ENCODE peak calls at places on chromosomes 6 and 20, in five cellular contexts. One of them, this sample, is unnamed.

GRCh38 chr20:56043227-56043626 is 37.9 kb upstream of the CBLN4 start:
- DNase-seq in NCI-H1694 treated with DMSO at 0.1 percent for 48 hours: no peak
- DNase-seq in NCI-H2029: no peak
- DNase-seq in mammary epithelial cell: no peak
- DNase-seq in cardiac septum: no peak
- DNase-seq in this sample: no peak

GRCh38 chr20:6838181-6838826 is 70.8 kb downstream of the BMP2 start:
- DNase-seq in NCI-H1694 treated with DMSO at 0.1 percent for 48 hours: no peak
- DNase-seq in NCI-H2029: no peak
- DNase-seq in mammary epithelial cell: peak
- DNase-seq in cardiac septum: no peak
- DNase-seq in this sample: peak

GRCh38 chr20:24634855-24635254 is 165.4 kb downstream of the SYNDIG1 start:
- DNase-seq in NCI-H1694 treated with DMSO at 0.1 percent for 48 hours: no peak
- DNase-seq in NCI-H2029: no peak
- DNase-seq in mammary epithelial cell: peak
- DNase-seq in cardiac septum: peak
- DNase-seq in this sample: peak

GRCh38 chr6:100491947-100492670 is 27.4 kb upstream of the SIM1 start:
- DNase-seq in NCI-H1694 treated with DMSO at 0.1 percent for 48 hours: no peak
- DNase-seq in NCI-H2029: no peak
- DNase-seq in mammary epithelial cell: no peak
- DNase-seq in cardiac septum: no peak
- DNase-seq in this sample: no peak

GRCh38 chr6:72787521-72788031 is 165.7 kb downstream of the KCNQ5 start:
- DNase-seq in NCI-H1694 treated with DMSO at 0.1 percent for 48 hours: peak
- DNase-seq in NCI-H2029: peak
- DNase-seq in mammary epithelial cell: peak
- DNase-seq in cardiac septum: no peak
- DNase-seq in this sample: peak

GRCh38 chr20:63318391-63319163 is 25.6 kb downstream of the COL20A1 start:
- DNase-seq in NCI-H1694 treated with DMSO at 0.1 percent for 48 hours: no peak
- DNase-seq in NCI-H2029: no peak
- DNase-seq in mammary epithelial cell: no peak
- DNase-seq in cardiac septum: peak
- DNase-seq in this sample: no peak

GRCh38 chr6:139452176-139452876 is 77.9 kb upstream of the CITED2 start:
- DNase-seq in NCI-H1694 treated with DMSO at 0.1 percent for 48 hours: no peak
- DNase-seq in NCI-H2029: no peak
- DNase-seq in mammary epithelial cell: peak
- DNase-seq in cardiac septum: no peak
- DNase-seq in this sample: no peak

GRCh38 chr6:21587925-21588811 is 5.4 kb upstream of the SOX4 start:
- DNase-seq in NCI-H1694 treated with DMSO at 0.1 percent for 48 hours: peak
- DNase-seq in NCI-H2029: peak
- DNase-seq in mammary epithelial cell: peak
- DNase-seq in cardiac septum: peak
- DNase-seq in this sample: peak

GRCh38 chr6:169277619-169278018 is 24.0 kb upstream of the THBS2 start:
- DNase-seq in NCI-H1694 treated with DMSO at 0.1 percent for 48 hours: no peak
- DNase-seq in NCI-H2029: no peak
- DNase-seq in mammary epithelial cell: no peak
- DNase-seq in cardiac septum: no peak
- DNase-seq in this sample: no peak

GRCh38 chr6:142856857-142857608 is 87.9 kb downstream of the HIVEP2 start:
- DNase-seq in NCI-H1694 treated with DMSO at 0.1 percent for 48 hours: no peak
- DNase-seq in NCI-H2029: no peak
- DNase-seq in mammary epithelial cell: no peak
- DNase-seq in cardiac septum: no peak
- DNase-seq in this sample: no peak

GRCh38 chr6:45613678-45614077 is 235.9 kb upstream of the SUPT3H start:
- DNase-seq in NCI-H1694 treated with DMSO at 0.1 percent for 48 hours: no peak
- DNase-seq in NCI-H2029: no peak
- DNase-seq in mammary epithelial cell: peak
- DNase-seq in cardiac septum: no peak
- DNase-seq in this sample: no peak

GRCh38 chr6:111487656-111488055 is 4.6 kb upstream of the REV3L start:
- DNase-seq in NCI-H1694 treated with DMSO at 0.1 percent for 48 hours: no peak
- DNase-seq in NCI-H2029: no peak
- DNase-seq in mammary epithelial cell: peak
- DNase-seq in cardiac septum: no peak
- DNase-seq in this sample: peak

GRCh38 chr6:106688177-106688951 is 59.0 kb downstream of the QRSL1 start:
- DNase-seq in NCI-H1694 treated with DMSO at 0.1 percent for 48 hours: no peak
- DNase-seq in NCI-H2029: no peak
- DNase-seq in mammary epithelial cell: no peak
- DNase-seq in cardiac septum: no peak
- DNase-seq in this sample: peak

GRCh38 chr6:52697903-52698302 is 27.0 kb downstream of the TMEM14A start:
- DNase-seq in NCI-H1694 treated with DMSO at 0.1 percent for 48 hours: no peak
- DNase-seq in NCI-H2029: no peak
- DNase-seq in mammary epithelial cell: peak
- DNase-seq in cardiac septum: no peak
- DNase-seq in this sample: no peak

GRCh38 chr6:105431226-105431625 is 28.3 kb upstream of the PREP start:
- DNase-seq in NCI-H1694 treated with DMSO at 0.1 percent for 48 hours: peak
- DNase-seq in NCI-H2029: peak
- DNase-seq in mammary epithelial cell: peak
- DNase-seq in cardiac septum: no peak
- DNase-seq in this sample: peak

GRCh38 chr20:31551581-31552081 is 37.4 kb downstream of the HM13 start:
- DNase-seq in NCI-H1694 treated with DMSO at 0.1 percent for 48 hours: no peak
- DNase-seq in NCI-H2029: no peak
- DNase-seq in mammary epithelial cell: no peak
- DNase-seq in cardiac septum: no peak
- DNase-seq in this sample: peak

GRCh38 chr6:128482642-128483041 is 37.8 kb downstream of the PTPRK start:
- DNase-seq in NCI-H1694 treated with DMSO at 0.1 percent for 48 hours: no peak
- DNase-seq in NCI-H2029: peak
- DNase-seq in mammary epithelial cell: no peak
- DNase-seq in cardiac septum: no peak
- DNase-seq in this sample: no peak

GRCh38 chr6:82906951-82907350 is 158.7 kb downstream of the UBE3D start:
- DNase-seq in NCI-H1694 treated with DMSO at 0.1 percent for 48 hours: no peak
- DNase-seq in NCI-H2029: no peak
- DNase-seq in mammary epithelial cell: peak
- DNase-seq in cardiac septum: no peak
- DNase-seq in this sample: peak

GRCh38 chr20:63858393-63859165 is 2.7 kb upstream of the ABHD16B start:
- DNase-seq in NCI-H1694 treated with DMSO at 0.1 percent for 48 hours: no peak
- DNase-seq in NCI-H2029: no peak
- DNase-seq in mammary epithelial cell: no peak
- DNase-seq in cardiac septum: no peak
- DNase-seq in this sample: no peak

GRCh38 chr6:6466967-6467761 is 121.4 kb upstream of the LY86 start:
- DNase-seq in NCI-H1694 treated with DMSO at 0.1 percent for 48 hours: no peak
- DNase-seq in NCI-H2029: peak
- DNase-seq in mammary epithelial cell: peak
- DNase-seq in cardiac septum: no peak
- DNase-seq in this sample: peak

GRCh38 chr6:2166717-2167116 is 78.7 kb downstream of the GMDS start:
- DNase-seq in NCI-H1694 treated with DMSO at 0.1 percent for 48 hours: no peak
- DNase-seq in NCI-H2029: no peak
- DNase-seq in mammary epithelial cell: peak
- DNase-seq in cardiac septum: no peak
- DNase-seq in this sample: peak

GRCh38 chr20:17699931-17700351 is at the start of gene BANF2:
- DNase-seq in NCI-H1694 treated with DMSO at 0.1 percent for 48 hours: no peak
- DNase-seq in NCI-H2029: no peak
- DNase-seq in mammary epithelial cell: no peak
- DNase-seq in cardiac septum: no peak
- DNase-seq in this sample: peak

GRCh38 chr6:130466052-130466743 is 100.4 kb downstream of the TMEM200A start:
- DNase-seq in NCI-H1694 treated with DMSO at 0.1 percent for 48 hours: no peak
- DNase-seq in NCI-H2029: no peak
- DNase-seq in mammary epithelial cell: peak
- DNase-seq in cardiac septum: no peak
- DNase-seq in this sample: no peak

GRCh38 chr6:46626228-46626909 is 26.2 kb downstream of the CYP39A1 start:
- DNase-seq in NCI-H1694 treated with DMSO at 0.1 percent for 48 hours: peak
- DNase-seq in NCI-H2029: no peak
- DNase-seq in mammary epithelial cell: peak
- DNase-seq in cardiac septum: no peak
- DNase-seq in this sample: peak

GRCh38 chr6:19692506-19693298 is 144.5 kb upstream of the ID4 start:
- DNase-seq in NCI-H1694 treated with DMSO at 0.1 percent for 48 hours: peak
- DNase-seq in NCI-H2029: no peak
- DNase-seq in mammary epithelial cell: no peak
- DNase-seq in cardiac septum: no peak
- DNase-seq in this sample: peak

GRCh38 chr20:47173596-47174216 is 182.8 kb downstream of the ZMYND8 start:
- DNase-seq in NCI-H1694 treated with DMSO at 0.1 percent for 48 hours: no peak
- DNase-seq in NCI-H2029: no peak
- DNase-seq in mammary epithelial cell: no peak
- DNase-seq in cardiac septum: no peak
- DNase-seq in this sample: no peak

GRCh38 chr20:56430471-56430870 is 18.4 kb downstream of the CASS4 start:
- DNase-seq in NCI-H1694 treated with DMSO at 0.1 percent for 48 hours: no peak
- DNase-seq in NCI-H2029: no peak
- DNase-seq in mammary epithelial cell: no peak
- DNase-seq in cardiac septum: no peak
- DNase-seq in this sample: no peak

GRCh38 chr6:20873425-20874190 is 339.4 kb downstream of the CDKAL1 start:
- DNase-seq in NCI-H1694 treated with DMSO at 0.1 percent for 48 hours: no peak
- DNase-seq in NCI-H2029: no peak
- DNase-seq in mammary epithelial cell: no peak
- DNase-seq in cardiac septum: no peak
- DNase-seq in this sample: peak

This sample was measured in kidney tubule cell.